ENCODE peak calls at places on chromosomes 3 and 15, in five cellular contexts. One of them, this sample, is unnamed.

GRCh38 chr3:12400795-12401194 is 83.5 kb upstream of the TSEN2 start:
- DNase-seq in H1: no peak
- DNase-seq in H9: no peak
- DNase-seq in neuronal stem cell: no peak
- DNase-seq in IMR-90: peak
- DNase-seq in this sample: peak

GRCh38 chr15:75095594-75095993 is 72.2 kb downstream of the PPCDC start:
- DNase-seq in H1: no peak
- DNase-seq in H9: no peak
- DNase-seq in neuronal stem cell: no peak
- DNase-seq in IMR-90: no peak
- DNase-seq in this sample: no peak

GRCh38 chr3:15899438-15899837 is 101.7 kb upstream of the ANKRD28 start:
- DNase-seq in H1: no peak
- DNase-seq in H9: no peak
- DNase-seq in neuronal stem cell: no peak
- DNase-seq in IMR-90: peak
- DNase-seq in this sample: peak

GRCh38 chr3:127799476-127800222 is 22.7 kb downstream of the MGLL start:
- DNase-seq in H1: no peak
- DNase-seq in H9: no peak
- DNase-seq in neuronal stem cell: no peak
- DNase-seq in IMR-90: peak
- DNase-seq in this sample: peak

GRCh38 chr3:56758539-56758981 is 43.2 kb downstream of the ARHGEF3 start:
- DNase-seq in H1: no peak
- DNase-seq in H9: no peak
- DNase-seq in neuronal stem cell: no peak
- DNase-seq in IMR-90: peak
- DNase-seq in this sample: peak

GRCh38 chr3:139136459-139137190 is 91.9 kb upstream of the PRR23C start:
- DNase-seq in H1: no peak
- DNase-seq in H9: no peak
- DNase-seq in neuronal stem cell: no peak
- DNase-seq in IMR-90: no peak
- DNase-seq in this sample: no peak

GRCh38 chr3:16366581-16366980 is 101.6 kb downstream of the OXNAD1 start:
- DNase-seq in H1: no peak
- DNase-seq in H9: peak
- DNase-seq in neuronal stem cell: no peak
- DNase-seq in IMR-90: no peak
- DNase-seq in this sample: no peak

GRCh38 chr3:45105855-45106655 is 40.1 kb downstream of the CDCP1 start:
- DNase-seq in H1: no peak
- DNase-seq in H9: no peak
- DNase-seq in neuronal stem cell: no peak
- DNase-seq in IMR-90: peak
- DNase-seq in this sample: peak

GRCh38 chr3:55203006-55203405 is 275.1 kb upstream of the LRTM1 start:
- DNase-seq in H1: no peak
- DNase-seq in H9: no peak
- DNase-seq in neuronal stem cell: no peak
- DNase-seq in IMR-90: peak
- DNase-seq in this sample: peak

GRCh38 chr3:5166846-5167245 is 20.7 kb upstream of the EDEM1 start:
- DNase-seq in H1: no peak
- DNase-seq in H9: no peak
- DNase-seq in neuronal stem cell: no peak
- DNase-seq in IMR-90: no peak
- DNase-seq in this sample: no peak

GRCh38 chr15:98876461-98877369 is 130.9 kb downstream of the PGPEP1L start:
- DNase-seq in H1: no peak
- DNase-seq in H9: no peak
- DNase-seq in neuronal stem cell: no peak
- DNase-seq in IMR-90: peak
- DNase-seq in this sample: no peak

GRCh38 chr15:81271761-81272644 is 51.9 kb downstream of the STARD5 start:
- DNase-seq in H1: no peak
- DNase-seq in H9: no peak
- DNase-seq in neuronal stem cell: no peak
- DNase-seq in IMR-90: no peak
- DNase-seq in this sample: no peak

GRCh38 chr3:104990758-104991157 is 376.0 kb upstream of the ALCAM start:
- DNase-seq in H1: no peak
- DNase-seq in H9: no peak
- DNase-seq in neuronal stem cell: no peak
- DNase-seq in IMR-90: no peak
- DNase-seq in this sample: no peak

GRCh38 chr3:44968447-44968858 is 7.5 kb downstream of the ZDHHC3 start:
- DNase-seq in H1: no peak
- DNase-seq in H9: no peak
- DNase-seq in neuronal stem cell: no peak
- DNase-seq in IMR-90: no peak
- DNase-seq in this sample: no peak

GRCh38 chr15:65076486-65077290 is at the start of gene KBTBD13:
- DNase-seq in H1: no peak
- DNase-seq in H9: no peak
- DNase-seq in neuronal stem cell: no peak
- DNase-seq in IMR-90: no peak
- DNase-seq in this sample: no peak

GRCh38 chr15:99155961-99156443 is 51.1 kb downstream of the SYNM start:
- DNase-seq in H1: no peak
- DNase-seq in H9: no peak
- DNase-seq in neuronal stem cell: no peak
- DNase-seq in IMR-90: peak
- DNase-seq in this sample: no peak

GRCh38 chr3:10268930-10269329 is 20.7 kb downstream of the TATDN2 start:
- DNase-seq in H1: no peak
- DNase-seq in H9: no peak
- DNase-seq in neuronal stem cell: no peak
- DNase-seq in IMR-90: no peak
- DNase-seq in this sample: no peak

GRCh38 chr15:63945838-63946298 is 100.4 kb downstream of the DAPK2 start:
- DNase-seq in H1: no peak
- DNase-seq in H9: peak
- DNase-seq in neuronal stem cell: no peak
- DNase-seq in IMR-90: no peak
- DNase-seq in this sample: no peak

GRCh38 chr15:64019764-64020163 is 26.5 kb downstream of the DAPK2 start:
- DNase-seq in H1: no peak
- DNase-seq in H9: no peak
- DNase-seq in neuronal stem cell: no peak
- DNase-seq in IMR-90: no peak
- DNase-seq in this sample: no peak

GRCh38 chr15:83365370-83365938 is 81.0 kb upstream of the BNC1 start:
- DNase-seq in H1: no peak
- DNase-seq in H9: peak
- DNase-seq in neuronal stem cell: no peak
- DNase-seq in IMR-90: peak
- DNase-seq in this sample: peak

DNA sequence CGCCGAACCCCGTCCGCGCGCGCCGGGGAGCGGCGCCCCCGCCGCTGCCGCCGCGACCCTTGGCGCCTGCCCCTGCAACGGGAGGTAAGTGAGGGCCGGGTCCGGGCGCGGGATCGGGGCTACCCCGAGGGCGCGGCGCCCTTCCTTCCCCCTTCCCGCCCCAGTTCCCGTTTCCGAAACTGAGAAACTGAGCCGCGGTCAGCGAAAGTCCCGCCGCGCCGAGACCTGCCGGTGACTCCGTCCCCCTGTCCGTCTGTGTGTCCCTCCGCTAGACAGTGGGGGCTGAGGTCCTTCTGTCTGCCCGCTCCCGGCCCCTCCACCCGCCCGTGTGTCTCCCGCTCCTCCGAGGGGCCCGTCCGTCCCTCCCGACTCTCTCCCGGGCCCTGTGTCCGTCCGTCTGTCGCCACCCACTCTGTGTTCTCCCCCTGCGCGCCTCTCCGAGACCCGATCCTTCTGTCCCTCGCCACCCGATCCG is 373 bp downstream of the PRKCD start:
- DNase-seq in H1: no peak
- DNase-seq in H9: no peak
- DNase-seq in neuronal stem cell: no peak
- DNase-seq in IMR-90: no peak
- DNase-seq in this sample: peak
- H3K23ac ChIP-seq in H1: no peak
- H3K23ac ChIP-seq in H9: no peak
- H3K23ac ChIP-seq in neuronal stem cell: peak
- H3K23ac ChIP-seq in IMR-90: peak
- H3K23ac ChIP-seq in this sample: no peak

DNA sequence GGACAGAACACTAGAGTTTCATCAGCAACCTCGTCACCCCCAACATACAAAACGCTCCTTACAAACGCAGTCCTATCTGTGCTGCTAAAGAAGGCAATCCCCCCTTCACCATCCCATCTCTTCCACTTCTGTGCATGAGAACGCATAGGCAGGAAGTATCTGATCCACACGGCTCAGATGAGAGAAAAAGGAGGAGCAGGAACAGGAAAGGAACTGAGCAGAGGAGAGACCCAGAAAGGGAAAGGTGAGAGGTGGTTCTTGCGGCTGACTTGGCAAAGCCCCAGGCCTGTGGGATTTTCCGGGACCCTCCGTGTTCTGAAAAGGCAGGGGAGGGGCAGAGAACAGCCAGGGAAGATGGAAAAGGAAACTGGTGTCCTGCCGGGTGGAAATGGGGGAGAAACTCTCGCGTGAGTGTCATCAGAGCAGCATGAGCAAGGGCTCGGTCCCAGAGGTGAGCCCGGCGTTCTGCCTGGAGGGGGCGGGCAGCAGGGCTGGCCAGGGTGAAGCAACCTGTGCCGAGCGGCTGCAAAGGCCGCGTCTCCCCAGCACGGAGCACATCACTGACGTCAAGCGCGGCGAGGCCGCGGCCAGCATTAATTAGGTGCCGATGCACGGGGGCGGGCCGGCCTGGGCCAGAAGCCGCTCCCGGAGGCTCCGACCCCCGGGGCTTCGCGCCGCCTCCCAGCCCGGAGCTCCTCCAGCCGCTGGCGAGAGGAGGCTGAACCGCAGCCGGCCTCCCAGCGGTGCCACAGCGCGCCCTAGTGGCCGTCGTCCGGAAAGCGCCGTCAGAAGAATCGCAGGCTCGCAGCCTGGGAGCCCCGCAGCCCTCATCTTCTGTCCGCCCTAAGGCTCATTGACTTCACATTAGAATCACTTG is 35.8 kb downstream of the CPN2 start:
- DNase-seq in H1: peak
- DNase-seq in H9: peak
- DNase-seq in neuronal stem cell: peak
- DNase-seq in IMR-90: peak
- DNase-seq in this sample: peak
- H3K4ac ChIP-seq in H1: no peak
- H3K4ac ChIP-seq in H9: no peak
- H3K4ac ChIP-seq in neuronal stem cell: no peak
- H3K4ac ChIP-seq in IMR-90: no peak
- H3K4ac ChIP-seq in this sample: peak

DNA sequence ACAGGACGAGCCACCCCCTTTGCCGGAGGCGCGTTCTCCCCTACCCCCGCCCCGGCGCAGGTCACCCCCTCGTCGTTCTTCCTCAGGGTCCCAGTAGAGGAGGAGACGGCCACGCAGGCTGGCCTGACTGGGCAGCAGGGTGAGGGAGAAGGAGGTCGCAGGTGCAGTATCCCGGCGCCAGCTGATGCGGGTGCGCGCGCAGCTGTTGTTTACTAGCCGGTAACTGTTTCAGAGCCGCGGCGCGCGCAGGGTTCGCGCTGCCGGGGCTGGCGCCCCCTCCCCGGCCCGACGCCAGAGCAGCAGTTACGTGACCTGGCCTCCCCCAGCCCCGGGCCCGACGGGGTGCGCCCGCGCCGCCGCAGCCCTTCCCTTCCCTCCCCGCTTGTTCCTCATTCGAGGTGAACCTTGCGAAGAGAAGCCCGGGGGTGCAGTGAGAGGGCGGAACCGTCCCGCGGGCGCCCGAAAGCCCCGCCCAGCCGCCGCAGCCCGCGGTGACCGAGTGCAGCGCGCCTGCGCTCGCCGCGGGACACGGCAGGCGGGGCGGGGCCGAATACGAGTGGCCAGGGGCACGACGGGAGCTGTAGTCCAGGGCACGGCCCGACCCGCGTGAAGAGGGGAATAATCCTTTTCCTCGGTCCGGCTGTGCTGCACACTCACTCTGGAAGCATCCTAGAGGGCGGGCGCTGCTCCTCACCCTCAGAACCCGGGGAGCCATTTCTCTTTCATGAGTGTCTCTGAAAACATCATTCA is at the start of gene SLC12A6:
- DNase-seq in H1: peak
- DNase-seq in H9: peak
- DNase-seq in neuronal stem cell: peak
- DNase-seq in IMR-90: peak
- DNase-seq in this sample: peak
- H3K14ac ChIP-seq in H1: no peak
- H3K14ac ChIP-seq in H9: peak
- H3K14ac ChIP-seq in neuronal stem cell: peak
- H3K14ac ChIP-seq in IMR-90: peak
- H3K14ac ChIP-seq in this sample: no peak

GRCh38 chr15:95629503-95630168 is 700.9 kb upstream of the NR2F2 start:
- DNase-seq in H1: no peak
- DNase-seq in H9: no peak
- DNase-seq in neuronal stem cell: no peak
- DNase-seq in IMR-90: no peak
- DNase-seq in this sample: no peak
- H3K23ac ChIP-seq in H1: no peak
- H3K23ac ChIP-seq in H9: no peak
- H3K23ac ChIP-seq in neuronal stem cell: no peak
- H3K23ac ChIP-seq in IMR-90: no peak
- H3K23ac ChIP-seq in this sample: no peak

GRCh38 chr3:168426196-168426595 is 330.5 kb upstream of the GOLIM4 start:
- DNase-seq in H1: no peak
- DNase-seq in H9: no peak
- DNase-seq in neuronal stem cell: no peak
- DNase-seq in IMR-90: peak
- DNase-seq in this sample: no peak
- H3K4ac ChIP-seq in H1: no peak
- H3K4ac ChIP-seq in H9: no peak
- H3K4ac ChIP-seq in neuronal stem cell: no peak
- H3K4ac ChIP-seq in IMR-90: peak
- H3K4ac ChIP-seq in this sample: no peak